ENCODE peak calls at places on chromosomes 12 and 14, in four cellular contexts. B is HEK293T, S is K562, P is HepG2. G is an unnamed sample.
A peak's percentile ranks its signal among the peaks of the same experiment; 100 is the strongest.

GRCh38 chr14:103725739-103726395 is 10.3 kb downstream of the ZFYVE21 start:
- DNase-seq in B (no peak), S (no peak), P (no peak), G (no peak)

GRCh38 chr14:85607571-85608219 is 77.8 kb downstream of the FLRT2 start:
- DNase-seq in B (no peak), S (no peak), P (no peak), G (no peak)

GRCh38 chr14:72528059-72528950 is 365.6 kb downstream of the DPF3 start:
- DNase-seq in B (no peak), S (no peak), P (no peak), G (no peak)

GRCh38 chr12:52857500-52857899 is 8.7 kb upstream of the KRT78 start:
- DNase-seq in B (no peak), S (no peak), P (no peak), G (no peak)

GRCh38 chr12:52245962-52246577 is 13.0 kb downstream of the KRT7 start:
- DNase-seq in B (no peak), S (no peak), P (no peak), G (no peak)

GRCh38 chr12:52655251-52655650 is 3.2 kb upstream of the KRT2 start:
- DNase-seq in B (no peak), S (no peak), P (no peak), G (no peak)

GRCh38 chr12:93484315-93484981 is 17.1 kb downstream of the MRPL42 start:
- DNase-seq in B (no peak), S (no peak), P (no peak), G (no peak)

GRCh38 chr14:94965551-94966339 is 191.6 kb downstream of the DICER1 start:
- DNase-seq in B (no peak), S (no peak), P (no peak), G (no peak)

GRCh38 chr12:26246483-26247164 is 51.3 kb downstream of the SSPN start:
- DNase-seq in B (no peak), S (no peak), P (no peak), G (no peak)

GRCh38 chr12:46664771-46665287 is 161.0 kb downstream of the SLC38A4 start:
- DNase-seq in B (peak; percentile 29), S (no peak), P (peak; percentile 83), G (peak; percentile 7)

GRCh38 chr12:67645571-67645970 is 3.0 kb upstream of the DYRK2 start:
- DNase-seq in B (no peak), S (no peak), P (no peak), G (no peak)

GRCh38 chr12:40775681-40776080 is 83.4 kb downstream of the CNTN1 start:
- DNase-seq in B (no peak), S (no peak), P (no peak), G (no peak)

GRCh38 chr14:102579696-102580551 is 12.5 kb upstream of the RCOR1 start:
- DNase-seq in B (no peak), S (no peak), P (no peak), G (no peak)
- TF ChIP-seq TARDBP in B (no peak), S (no peak), P (no peak), G (no peak)

DNA sequence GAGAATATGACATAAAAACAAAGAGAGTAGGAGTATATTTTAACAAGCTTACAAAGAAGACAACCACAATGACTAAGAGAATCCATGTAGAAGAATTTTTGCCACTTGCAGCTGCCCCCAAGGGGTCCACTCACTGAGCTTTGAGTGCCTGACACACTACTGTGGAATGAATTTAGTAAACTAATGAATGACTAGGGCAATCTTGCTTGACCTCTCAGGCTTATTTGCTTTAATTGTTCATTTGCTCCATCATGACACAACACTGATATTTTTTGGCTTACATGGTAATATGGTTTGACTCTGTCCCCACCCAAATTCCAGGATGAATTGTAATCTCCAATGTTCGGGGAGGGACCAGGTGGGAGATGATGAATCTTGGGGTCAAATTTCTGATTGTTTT is 249.1 kb upstream of the FAR2 start:
- DNase-seq in B (no peak), S (no peak), P (no peak), G (no peak)
- TF ChIP-seq TARDBP in B (no peak), S (no peak), P (no peak), G (no peak)

DNA sequence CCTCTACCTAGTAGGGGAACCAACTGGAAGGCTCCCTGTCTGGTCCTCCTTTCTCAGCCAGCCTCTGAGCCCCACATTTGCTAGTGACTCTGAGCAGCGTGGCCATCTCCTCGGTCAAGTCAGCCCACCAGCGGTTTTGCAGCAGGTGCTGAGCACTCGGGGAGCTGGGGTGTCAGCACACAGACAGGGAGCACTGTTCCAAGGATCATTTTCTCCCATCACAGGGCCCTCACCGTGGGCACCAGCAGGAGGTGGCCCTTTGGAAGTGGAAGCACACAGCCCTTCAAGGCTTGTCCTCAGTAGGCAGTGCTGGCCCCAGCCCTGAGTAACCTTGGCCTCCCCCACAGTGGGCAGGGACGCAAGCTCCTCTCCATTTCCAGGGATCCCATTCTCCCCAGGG is 24.1 kb upstream of the EML1 start:
- DNase-seq in B (no peak), S (no peak), P (no peak), G (no peak)
- TF ChIP-seq TARDBP in B (no peak), S (no peak), P (no peak), G (no peak)

DNA sequence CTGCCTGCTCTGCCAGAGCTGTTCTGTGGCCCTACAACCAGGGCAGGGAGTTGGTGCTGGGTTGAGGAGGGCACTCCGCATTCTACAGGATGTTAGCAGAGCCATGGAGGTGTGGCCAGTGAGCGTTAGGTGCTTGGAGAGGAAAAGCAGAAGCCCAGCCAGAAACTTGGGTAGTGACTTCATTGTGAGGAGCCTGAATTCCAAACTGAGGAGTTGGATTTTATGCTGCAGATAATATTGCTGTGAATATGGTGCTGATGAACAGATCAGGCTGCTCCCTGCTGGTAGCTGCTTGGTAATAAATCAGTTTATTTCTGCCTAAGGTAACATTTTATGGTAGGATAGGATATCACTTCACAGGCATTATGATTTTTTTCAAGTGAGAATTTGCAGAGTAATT is 7.1 kb upstream of the CCDC175 start:
- DNase-seq in B (peak; percentile 33), S (no peak), P (no peak), G (no peak)
- TF ChIP-seq TARDBP in B (no peak), S (no peak), P (no peak), G (no peak)

GRCh38 chr12:101781834-101782543 is 42.7 kb upstream of the SYCP3 start:
- DNase-seq in B (no peak), S (no peak), P (no peak), G (no peak)
- TF ChIP-seq TARDBP in B (no peak), S (no peak), P (no peak), G (no peak)

GRCh38 chr14:105168496-105168978 is at the start of gene JAG2:
- DNase-seq in B (peak; percentile 75), S (no peak), P (no peak), G (no peak)

GRCh38 chr14:105166571-105167302 is 1.8 kb downstream of the JAG2 start:
- DNase-seq in B (no peak), S (no peak), P (no peak), G (no peak)

GRCh38 chr14:105168093-105168420 is 519 bp downstream of the JAG2 start:
- DNase-seq in B (no peak), S (peak; percentile 56), P (no peak), G (no peak)

GRCh38 chr14:105168979-105169507 is 467 bp upstream of the JAG2 start:
- DNase-seq in B (peak; percentile 71), S (peak; percentile 73), P (no peak), G (no peak)

GRCh38 chr14:105167303-105168092 is 1.1 kb downstream of the JAG2 start:
- DNase-seq in B (peak; percentile 60), S (peak; percentile 75), P (no peak), G (no peak)
- TF ChIP-seq TARDBP in B (no peak), S (no peak), P (no peak), G (no peak)

DNA sequence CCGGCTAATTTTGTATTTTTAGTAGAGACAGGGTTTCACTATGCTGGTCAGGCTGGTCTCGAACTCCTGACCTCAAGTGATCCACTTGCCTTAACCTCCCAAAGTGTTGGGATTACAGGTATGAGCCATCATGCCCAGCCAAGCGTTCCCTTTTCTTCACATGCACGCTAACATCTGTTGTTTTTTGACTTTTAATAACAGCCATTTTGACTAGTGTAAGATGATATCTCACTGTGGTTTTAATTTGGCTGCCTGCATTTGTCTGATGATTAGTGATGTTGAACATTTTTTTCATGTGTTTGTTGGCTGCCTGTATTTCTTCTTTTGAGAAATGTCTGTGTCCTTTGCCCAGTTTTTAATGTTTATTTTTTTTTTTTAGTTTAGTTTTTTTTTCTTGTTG is 10.2 kb upstream of the YARS2 start:
- DNase-seq in B (no peak), S (no peak), P (no peak), G (no peak)
- TF ChIP-seq TARDBP in B (no peak), S (no peak), P (no peak), G (no peak)

GRCh38 chr12:123987022-123987421 is 14.0 kb downstream of the ZNF664 start:
- DNase-seq in B (no peak), S (no peak), P (no peak), G (no peak)

GRCh38 chr12:123986374-123986920 is 13.4 kb downstream of the ZNF664 start:
- DNase-seq in B (no peak), S (no peak), P (no peak), G (no peak)

GRCh38 chr12:123984903-123985302 is 11.9 kb downstream of the ZNF664 start:
- DNase-seq in B (no peak), S (no peak), P (no peak), G (no peak)

GRCh38 chr12:123982269-123982668 is 9.3 kb downstream of the ZNF664 start:
- DNase-seq in B (no peak), S (no peak), P (no peak), G (no peak)

GRCh38 chr12:123983822-123984485 is 10.9 kb downstream of the ZNF664 start:
- DNase-seq in B (peak; percentile 56), S (peak; percentile 38), P (peak; percentile 74), G (no peak)
- TF ChIP-seq TARDBP in B (no peak), S (no peak), P (peak; percentile 14), G (no peak)

DNA sequence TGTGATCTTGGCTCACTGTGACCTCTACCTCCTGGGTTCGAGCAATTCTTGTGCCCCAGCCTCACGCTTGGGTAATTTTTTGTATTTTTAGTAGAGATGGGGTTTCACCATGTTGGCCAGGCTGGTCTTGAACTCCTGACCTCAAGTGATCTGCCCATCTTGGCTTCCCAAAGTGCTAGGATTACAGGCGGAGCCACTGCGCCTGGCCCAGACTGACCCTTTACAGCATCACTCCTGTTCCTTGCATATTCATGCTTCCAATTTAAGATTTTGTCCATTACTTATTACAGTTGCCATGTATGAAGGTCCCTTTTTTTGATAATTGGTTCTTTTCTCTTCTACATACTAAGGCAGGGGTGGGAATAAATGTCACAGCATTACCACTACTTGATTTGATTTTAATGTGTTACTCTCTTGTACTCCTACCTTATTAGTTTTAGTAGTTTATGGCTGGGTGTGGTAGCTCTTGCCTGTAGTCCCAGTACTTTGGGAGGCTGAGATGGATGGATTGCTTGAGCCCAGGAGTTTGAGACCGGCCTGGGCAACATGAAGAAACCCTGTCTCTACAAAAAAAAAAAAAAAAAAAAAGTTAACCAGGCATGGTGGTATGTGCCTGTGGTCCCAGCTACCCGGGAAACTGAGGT is 46.9 kb downstream of the ADIPOR2 start:
- DNase-seq in B (no peak), S (no peak), P (no peak), G (no peak)
- TF ChIP-seq TARDBP in B (no peak), S (no peak), P (no peak), G (no peak)